ENCODE peak calls at places on chromosome X, in ten cellular contexts. T is NCI-H345, Y is IMR-90, I is Daoy, Q is activated gamma-delta T cell treated with Interleukin-2 at 50 U/mL for 16 hours, O is head of caudate nucleus, G is T follicular helper cell, K is esophagus squamous epithelium, J is mucosa of gallbladder, S is hepatocyte. E is an unnamed sample.

GRCh38 chrX:72620550-72621145 is 48.0 kb upstream of the HDAC8 start:
- DNase-seq in T (no peak), Y (peak; percentile 89), I (peak; percentile 85), Q (no peak), O (no peak), G (no peak), K (no peak), J (peak; percentile 73), S (peak; percentile 73), E (no peak)

GRCh38 chrX:69133561-69134542 is 31.4 kb downstream of the PJA1 start:
- DNase-seq in T (no peak), Y (peak; percentile 69), I (peak; percentile 49), Q (no peak), O (no peak), G (no peak), K (no peak), J (peak; percentile 17), S (peak; percentile 56), E (no peak)

GRCh38 chrX:107673933-107674479 is 45.7 kb downstream of the PRPS1 start:
- DNase-seq in T (no peak), Y (no peak), I (peak; percentile 64), Q (peak; percentile 92), O (peak; percentile 24), G (peak; percentile 90), K (peak; percentile 86), J (peak; percentile 83), S (peak; percentile 88), E (peak; percentile 61)

GRCh38 chrX:38717871-38718270 is 83.4 kb upstream of the MID1IP1 start:
- DNase-seq in T (peak; percentile 9), Y (peak; percentile 20), I (peak; percentile 3), Q (no peak), O (no peak), G (no peak), K (no peak), J (no peak), S (peak; percentile 7), E (no peak)

GRCh38 chrX:154396948-154397887 is 959 bp upstream of the RPL10 start:
- DNase-seq in T (peak; percentile 41), Y (peak; percentile 46), I (no peak), Q (peak; percentile 51), O (no peak), G (no peak), K (no peak), J (peak; percentile 52), S (peak; percentile 79), E (peak; percentile 77)

GRCh38 chrX:10415704-10416001 is 204.7 kb downstream of the MID1 start:
- DNase-seq in T (no peak), Y (peak; percentile 51), I (peak; percentile 10), Q (no peak), O (no peak), G (no peak), K (no peak), J (no peak), S (no peak), E (no peak)

GRCh38 chrX:63275127-63275526 is 76.0 kb downstream of the SPIN4 start:
- DNase-seq in T (no peak), Y (peak; percentile 10), I (no peak), Q (peak; percentile 5), O (peak; percentile 22), G (no peak), K (no peak), J (peak; percentile 14), S (peak; percentile 13), E (peak; percentile 43)

GRCh38 chrX:31228415-31228832 is 156.6 kb upstream of the FTHL17 start:
- DNase-seq in T (no peak), Y (peak; percentile 85), I (no peak), Q (no peak), O (no peak), G (no peak), K (no peak), J (peak; percentile 30), S (peak; percentile 42), E (no peak)

GRCh38 chrX:47706575-47706974 is 47.6 kb upstream of the UXT start:
- DNase-seq in T (no peak), Y (peak; percentile 10), I (no peak), Q (no peak), O (no peak), G (no peak), K (no peak), J (no peak), S (no peak), E (no peak)

GRCh38 chrX:86910602-86911311 is 606.8 kb upstream of the KLHL4 start:
- DNase-seq in T (no peak), Y (no peak), I (no peak), Q (no peak), O (no peak), G (no peak), K (no peak), J (no peak), S (no peak), E (no peak)

E was measured in left lobe of liver.